ENCODE peak calls at places on chromosome 1, in five cellular contexts. S is fibroblast of mammary gland; M is GM04504; K is activated CD8-positive, alpha-beta memory T cell treated with anti-CD3 and anti-CD28 coated beads for 4 hours; H is germinal center. D is an unnamed sample.

GRCh38 chr1:192861860-192862259 is 53.0 kb downstream of the RGS2 start:
- DNase-seq in K (no peak), M (no peak), S (peak), H (no peak), D (no peak)

GRCh38 chr1:43527111-43527878 is 3.4 kb upstream of the PTPRF start:
- DNase-seq in K (no peak), S (no peak), M (no peak), H (no peak), D (no peak)

GRCh38 chr1:55951291-55951690 is 628.1 kb downstream of the PLPP3 start:
- DNase-seq in S (peak), H (no peak), K (no peak), M (no peak), D (no peak)

GRCh38 chr1:93980320-93980744 is 71.1 kb upstream of the GCLM start:
- DNase-seq in H (peak), K (no peak), M (no peak), S (no peak), D (no peak)

GRCh38 chr1:12499574-12500245 is 118.3 kb downstream of the DHRS3 start:
- DNase-seq in H (no peak), K (no peak), M (no peak), S (peak), D (no peak)

GRCh38 chr1:186304982-186305949 is 69.8 kb downstream of the TPR start:
- DNase-seq in H (peak), M (no peak), K (no peak), S (peak), D (no peak)

GRCh38 chr1:65213271-65213905 is 65.4 kb downstream of the AK4 start:
- DNase-seq in H (no peak), M (no peak), S (no peak), K (no peak), D (no peak)

GRCh38 chr1:167262820-167263219 is 42.1 kb downstream of the POU2F1 start:
- DNase-seq in H (no peak), M (no peak), K (no peak), S (no peak), D (no peak)

D was measured in memory B cell.